ENCODE peak calls at places on chromosomes 3 and 15, in five cellular contexts. One of them, this sample, is unnamed. For H3K4me1, the result is how much of the 10 kb centered on the place peaks cover.

GRCh38 chr3:89260721-89261120 is 153.3 kb downstream of the EPHA3 start:
- DNase-seq in neural progenitor cell: peak
- DNase-seq in cardiac muscle cell: no peak
- DNase-seq in CD8-positive, alpha-beta memory T cell: no peak
- DNase-seq in lower lobe of right lung: no peak
- DNase-seq in this sample: no peak

GRCh38 chr3:55244247-55244646 is 242.9 kb downstream of the WNT5A start:
- DNase-seq in neural progenitor cell: no peak
- DNase-seq in lower lobe of right lung: no peak
- DNase-seq in CD8-positive, alpha-beta memory T cell: no peak
- DNase-seq in cardiac muscle cell: no peak
- DNase-seq in this sample: no peak

GRCh38 chr15:51803961-51804360 is 25.5 kb upstream of the TMOD3 start:
- DNase-seq in CD8-positive, alpha-beta memory T cell: no peak
- DNase-seq in cardiac muscle cell: no peak
- DNase-seq in lower lobe of right lung: no peak
- DNase-seq in neural progenitor cell: no peak
- DNase-seq in this sample: no peak

GRCh38 chr3:14561051-14561634 is 21.0 kb upstream of the GRIP2 start:
- DNase-seq in cardiac muscle cell: no peak
- DNase-seq in CD8-positive, alpha-beta memory T cell: no peak
- DNase-seq in neural progenitor cell: no peak
- DNase-seq in lower lobe of right lung: no peak
- DNase-seq in this sample: no peak

GRCh38 chr3:69079269-69080159 is 651 bp downstream of the UBA3 start:
- DNase-seq in lower lobe of right lung: no peak
- DNase-seq in cardiac muscle cell: peak
- DNase-seq in neural progenitor cell: peak
- DNase-seq in CD8-positive, alpha-beta memory T cell: peak
- DNase-seq in this sample: no peak

GRCh38 chr3:49022751-49023171 is 840 bp downstream of the NDUFAF3 start:
- DNase-seq in neural progenitor cell: no peak
- DNase-seq in cardiac muscle cell: no peak
- DNase-seq in CD8-positive, alpha-beta memory T cell: no peak
- DNase-seq in lower lobe of right lung: peak
- DNase-seq in this sample: no peak

GRCh38 chr15:70158996-70159355 is 61.3 kb upstream of the TLE3 start:
- DNase-seq in cardiac muscle cell: no peak
- DNase-seq in neural progenitor cell: no peak
- DNase-seq in lower lobe of right lung: no peak
- DNase-seq in CD8-positive, alpha-beta memory T cell: no peak
- DNase-seq in this sample: no peak

GRCh38 chr3:188861847-188862740 is 309.7 kb upstream of the TPRG1 start:
- DNase-seq in neural progenitor cell: no peak
- DNase-seq in cardiac muscle cell: no peak
- DNase-seq in lower lobe of right lung: no peak
- DNase-seq in CD8-positive, alpha-beta memory T cell: no peak
- DNase-seq in this sample: no peak

GRCh38 chr3:109952924-109953323 is 615.6 kb upstream of the DPPA4 start:
- DNase-seq in CD8-positive, alpha-beta memory T cell: no peak
- DNase-seq in neural progenitor cell: no peak
- DNase-seq in lower lobe of right lung: no peak
- DNase-seq in cardiac muscle cell: no peak
- DNase-seq in this sample: no peak

GRCh38 chr15:60370804-60371700 is 26.7 kb downstream of the ANXA2 start:
- DNase-seq in CD8-positive, alpha-beta memory T cell: no peak
- DNase-seq in lower lobe of right lung: no peak
- DNase-seq in cardiac muscle cell: no peak
- DNase-seq in neural progenitor cell: no peak
- DNase-seq in this sample: peak

GRCh38 chr3:127426444-127427168 is 138.8 kb upstream of the PRR20G start:
- DNase-seq in CD8-positive, alpha-beta memory T cell: no peak
- DNase-seq in neural progenitor cell: peak
- DNase-seq in cardiac muscle cell: no peak
- DNase-seq in lower lobe of right lung: no peak
- DNase-seq in this sample: no peak

GRCh38 chr3:194304186-194304917 is 46.8 kb downstream of the CPN2 start:
- DNase-seq in CD8-positive, alpha-beta memory T cell: no peak
- DNase-seq in cardiac muscle cell: no peak
- DNase-seq in neural progenitor cell: no peak
- DNase-seq in lower lobe of right lung: no peak
- DNase-seq in this sample: no peak

GRCh38 chr3:161823910-161824309 is 327.3 kb downstream of the OTOL1 start:
- DNase-seq in CD8-positive, alpha-beta memory T cell: no peak
- DNase-seq in neural progenitor cell: no peak
- DNase-seq in lower lobe of right lung: no peak
- DNase-seq in cardiac muscle cell: no peak
- DNase-seq in this sample: no peak

GRCh38 chr15:45197512-45197911 is 9.7 kb upstream of the SHF start:
- DNase-seq in CD8-positive, alpha-beta memory T cell: no peak
- DNase-seq in lower lobe of right lung: no peak
- DNase-seq in neural progenitor cell: no peak
- DNase-seq in cardiac muscle cell: no peak
- DNase-seq in this sample: peak

GRCh38 chr3:123344175-123344908 is 104.5 kb downstream of the ADCY5 start:
- DNase-seq in CD8-positive, alpha-beta memory T cell: no peak
- DNase-seq in cardiac muscle cell: peak
- DNase-seq in neural progenitor cell: no peak
- DNase-seq in lower lobe of right lung: no peak
- DNase-seq in this sample: no peak

GRCh38 chr3:53850895-53851294 is 4.5 kb downstream of the IL17RB start:
- DNase-seq in neural progenitor cell: no peak
- DNase-seq in CD8-positive, alpha-beta memory T cell: no peak
- DNase-seq in cardiac muscle cell: peak
- DNase-seq in lower lobe of right lung: no peak
- DNase-seq in this sample: no peak

GRCh38 chr15:43440721-43441281 is 52.2 kb downstream of the TP53BP1 start:
- DNase-seq in neural progenitor cell: peak
- DNase-seq in cardiac muscle cell: no peak
- DNase-seq in CD8-positive, alpha-beta memory T cell: no peak
- DNase-seq in lower lobe of right lung: no peak
- DNase-seq in this sample: peak

GRCh38 chr3:46959169-46959515 is 17.4 kb downstream of the CCDC12 start:
- DNase-seq in lower lobe of right lung: no peak
- DNase-seq in neural progenitor cell: no peak
- DNase-seq in cardiac muscle cell: no peak
- DNase-seq in CD8-positive, alpha-beta memory T cell: peak
- DNase-seq in this sample: no peak

GRCh38 chr3:44992555-44993470 is 16.8 kb downstream of the EXOSC7 start:
- DNase-seq in cardiac muscle cell: peak
- DNase-seq in neural progenitor cell: peak
- DNase-seq in lower lobe of right lung: peak
- DNase-seq in CD8-positive, alpha-beta memory T cell: no peak
- DNase-seq in this sample: no peak

GRCh38 chr3:36149447-36149865 is 230.8 kb upstream of the STAC start:
- DNase-seq in neural progenitor cell: no peak
- DNase-seq in lower lobe of right lung: no peak
- DNase-seq in CD8-positive, alpha-beta memory T cell: no peak
- DNase-seq in cardiac muscle cell: no peak
- DNase-seq in this sample: no peak

GRCh38 chr3:167880183-167880582 is 144.7 kb downstream of the SERPINI1 start:
- DNase-seq in neural progenitor cell: no peak
- DNase-seq in CD8-positive, alpha-beta memory T cell: no peak
- DNase-seq in cardiac muscle cell: no peak
- DNase-seq in lower lobe of right lung: no peak
- DNase-seq in this sample: no peak

GRCh38 chr3:115999598-115999997 is 376.3 kb downstream of the GAP43 start:
- DNase-seq in CD8-positive, alpha-beta memory T cell: no peak
- DNase-seq in lower lobe of right lung: no peak
- DNase-seq in cardiac muscle cell: peak
- DNase-seq in neural progenitor cell: peak
- DNase-seq in this sample: no peak

GRCh38 chr15:91871797-91872196 is 18.3 kb downstream of the SLCO3A1 start:
- DNase-seq in lower lobe of right lung: no peak
- DNase-seq in CD8-positive, alpha-beta memory T cell: no peak
- DNase-seq in cardiac muscle cell: no peak
- DNase-seq in neural progenitor cell: no peak
- DNase-seq in this sample: no peak

GRCh38 chr3:193656445-193656844 is 63.4 kb downstream of the OPA1 start:
- DNase-seq in lower lobe of right lung: no peak
- DNase-seq in cardiac muscle cell: no peak
- DNase-seq in CD8-positive, alpha-beta memory T cell: no peak
- DNase-seq in neural progenitor cell: no peak
- DNase-seq in this sample: no peak

GRCh38 chr15:76994001-76994400 is 925 bp upstream of the PSTPIP1 start:
- DNase-seq in cardiac muscle cell: no peak
- DNase-seq in neural progenitor cell: no peak
- DNase-seq in lower lobe of right lung: peak
- DNase-seq in CD8-positive, alpha-beta memory T cell: peak
- DNase-seq in this sample: no peak

GRCh38 chr3:193843447-193844301 is 250.7 kb downstream of the OPA1 start:
- DNase-seq in lower lobe of right lung: no peak
- DNase-seq in CD8-positive, alpha-beta memory T cell: no peak
- DNase-seq in neural progenitor cell: no peak
- DNase-seq in cardiac muscle cell: no peak
- DNase-seq in this sample: no peak

GRCh38 chr3:32940726-32941125 is 10.7 kb upstream of the CCR4 start:
- DNase-seq in lower lobe of right lung: no peak
- DNase-seq in CD8-positive, alpha-beta memory T cell: no peak
- DNase-seq in neural progenitor cell: no peak
- DNase-seq in cardiac muscle cell: no peak
- DNase-seq in this sample: no peak

GRCh38 chr3:122299872-122300460 is 25.1 kb upstream of the CSTA start:
- DNase-seq in neural progenitor cell: peak
- DNase-seq in lower lobe of right lung: no peak
- DNase-seq in cardiac muscle cell: no peak
- DNase-seq in CD8-positive, alpha-beta memory T cell: peak
- DNase-seq in this sample: no peak

GRCh38 chr3:37922721-37923575 is 61.3 kb downstream of the CTDSPL start:
- DNase-seq in cardiac muscle cell: no peak
- DNase-seq in CD8-positive, alpha-beta memory T cell: no peak
- DNase-seq in neural progenitor cell: no peak
- DNase-seq in lower lobe of right lung: no peak
- DNase-seq in this sample: peak

GRCh38 chr15:68345481-68345880 is 67.9 kb downstream of the FEM1B start:
- DNase-seq in neural progenitor cell: no peak
- DNase-seq in cardiac muscle cell: no peak
- DNase-seq in lower lobe of right lung: no peak
- DNase-seq in CD8-positive, alpha-beta memory T cell: no peak
- DNase-seq in this sample: no peak
- H3K4me1 ChIP-seq in neural progenitor cell: under half
- H3K4me1 ChIP-seq in cardiac muscle cell: under half
- H3K4me1 ChIP-seq in lower lobe of right lung: under half
- H3K4me1 ChIP-seq in CD8-positive, alpha-beta memory T cell: under half
- H3K4me1 ChIP-seq in this sample: under half

GRCh38 chr15:36584511-36584910 is 5.1 kb downstream of the CDIN1 start:
- DNase-seq in lower lobe of right lung: no peak
- DNase-seq in CD8-positive, alpha-beta memory T cell: no peak
- DNase-seq in neural progenitor cell: no peak
- DNase-seq in cardiac muscle cell: no peak
- DNase-seq in this sample: no peak
- H3K4me1 ChIP-seq in lower lobe of right lung: under half
- H3K4me1 ChIP-seq in CD8-positive, alpha-beta memory T cell: under half
- H3K4me1 ChIP-seq in neural progenitor cell: under half
- H3K4me1 ChIP-seq in cardiac muscle cell: under half
- H3K4me1 ChIP-seq in this sample: under half

GRCh38 chr3:177807150-177807875 is 610.0 kb upstream of the TBL1XR1 start:
- DNase-seq in cardiac muscle cell: no peak
- DNase-seq in CD8-positive, alpha-beta memory T cell: no peak
- DNase-seq in neural progenitor cell: no peak
- DNase-seq in lower lobe of right lung: no peak
- DNase-seq in this sample: no peak
- H3K4me1 ChIP-seq in cardiac muscle cell: under half
- H3K4me1 ChIP-seq in CD8-positive, alpha-beta memory T cell: under half
- H3K4me1 ChIP-seq in neural progenitor cell: under half
- H3K4me1 ChIP-seq in lower lobe of right lung: under half
- H3K4me1 ChIP-seq in this sample: under half

DNA sequence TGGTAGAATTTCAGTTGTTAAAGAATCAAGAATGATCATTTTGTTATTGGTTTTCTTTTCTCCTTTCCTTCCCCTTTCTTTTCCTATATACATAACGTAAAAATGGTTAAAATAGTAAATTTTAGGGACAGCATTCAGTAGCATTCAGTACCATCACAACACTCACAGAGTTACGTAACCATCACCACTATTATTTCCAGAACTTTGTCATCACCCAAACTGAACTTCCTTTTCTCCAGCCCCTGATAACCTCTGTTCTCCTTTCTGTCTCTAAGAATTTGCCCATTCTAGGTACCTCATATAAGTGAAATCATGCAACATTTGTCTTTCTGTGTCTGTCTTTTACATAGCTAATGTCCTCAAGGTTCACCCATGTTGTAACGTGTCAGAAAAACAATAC is 165.4 kb downstream of the AKAP13 start:
- DNase-seq in CD8-positive, alpha-beta memory T cell: no peak
- DNase-seq in cardiac muscle cell: no peak
- DNase-seq in lower lobe of right lung: no peak
- DNase-seq in neural progenitor cell: no peak
- DNase-seq in this sample: no peak
- H3K4me1 ChIP-seq in CD8-positive, alpha-beta memory T cell: under half
- H3K4me1 ChIP-seq in cardiac muscle cell: under half
- H3K4me1 ChIP-seq in lower lobe of right lung: half or more
- H3K4me1 ChIP-seq in neural progenitor cell: under half
- H3K4me1 ChIP-seq in this sample: under half

DNA sequence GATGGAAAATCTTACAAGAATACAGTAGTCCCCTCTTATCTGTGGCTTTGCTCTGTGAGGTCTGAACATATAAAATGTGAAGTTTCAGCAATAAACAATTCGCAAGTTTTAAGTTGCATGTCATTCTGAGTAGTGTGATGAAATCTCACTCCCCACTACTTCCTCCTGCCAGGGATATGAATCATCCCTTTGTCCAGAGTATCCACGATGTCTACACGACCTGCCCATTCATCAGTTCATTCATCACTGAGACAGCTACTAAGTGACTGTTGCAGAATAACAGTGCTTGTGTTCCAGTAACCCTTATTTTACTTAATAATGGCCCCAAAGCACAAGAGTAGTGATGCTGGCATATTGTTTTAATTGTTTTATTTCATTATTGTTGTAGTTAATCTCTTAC is 489.2 kb upstream of the UBE2E2 start:
- DNase-seq in neural progenitor cell: no peak
- DNase-seq in cardiac muscle cell: no peak
- DNase-seq in lower lobe of right lung: no peak
- DNase-seq in CD8-positive, alpha-beta memory T cell: no peak
- DNase-seq in this sample: no peak
- H3K4me1 ChIP-seq in neural progenitor cell: under half
- H3K4me1 ChIP-seq in cardiac muscle cell: under half
- H3K4me1 ChIP-seq in lower lobe of right lung: under half
- H3K4me1 ChIP-seq in CD8-positive, alpha-beta memory T cell: under half
- H3K4me1 ChIP-seq in this sample: under half

GRCh38 chr3:152257246-152258074 is 11.3 kb upstream of the MBNL1 start:
- DNase-seq in cardiac muscle cell: no peak
- DNase-seq in neural progenitor cell: no peak
- DNase-seq in CD8-positive, alpha-beta memory T cell: no peak
- DNase-seq in lower lobe of right lung: no peak
- DNase-seq in this sample: no peak

GRCh38 chr3:152258448-152259302 is 10.1 kb upstream of the MBNL1 start:
- DNase-seq in neural progenitor cell: no peak
- DNase-seq in cardiac muscle cell: no peak
- DNase-seq in CD8-positive, alpha-beta memory T cell: peak
- DNase-seq in lower lobe of right lung: peak
- DNase-seq in this sample: peak

GRCh38 chr3:152259480-152259879 is 9.2 kb upstream of the MBNL1 start:
- DNase-seq in cardiac muscle cell: no peak
- DNase-seq in lower lobe of right lung: no peak
- DNase-seq in CD8-positive, alpha-beta memory T cell: no peak
- DNase-seq in neural progenitor cell: no peak
- DNase-seq in this sample: no peak

GRCh38 chr3:152255290-152255689 is 13.4 kb upstream of the MBNL1 start:
- DNase-seq in CD8-positive, alpha-beta memory T cell: no peak
- DNase-seq in lower lobe of right lung: no peak
- DNase-seq in neural progenitor cell: no peak
- DNase-seq in cardiac muscle cell: no peak
- DNase-seq in this sample: no peak

GRCh38 chr3:152256829-152257228 is 11.9 kb upstream of the MBNL1 start:
- DNase-seq in cardiac muscle cell: no peak
- DNase-seq in CD8-positive, alpha-beta memory T cell: no peak
- DNase-seq in lower lobe of right lung: no peak
- DNase-seq in neural progenitor cell: no peak
- DNase-seq in this sample: no peak
- H3K4me1 ChIP-seq in cardiac muscle cell: under half
- H3K4me1 ChIP-seq in CD8-positive, alpha-beta memory T cell: half or more
- H3K4me1 ChIP-seq in lower lobe of right lung: under half
- H3K4me1 ChIP-seq in neural progenitor cell: under half
- H3K4me1 ChIP-seq in this sample: under half